ENCODE peak calls at places on chromosomes 7 and 10, in five cellular contexts. One of them, this sample, is unnamed.

GRCh38 chr7:107387573-107388219 is 82.2 kb upstream of the GPR22 start:
- DNase-seq in C1 segment of cervical spinal cord: no peak
- DNase-seq in ureter: no peak
- DNase-seq in heart right ventricle: no peak
- DNase-seq in DMS 273 treated with DMSO at 0.1 percent for 48 hours: no peak
- DNase-seq in this sample: no peak

GRCh38 chr7:79282882-79283602 is 170.4 kb downstream of the MAGI2 start:
- DNase-seq in heart right ventricle: no peak
- DNase-seq in C1 segment of cervical spinal cord: no peak
- DNase-seq in ureter: no peak
- DNase-seq in DMS 273 treated with DMSO at 0.1 percent for 48 hours: peak; percentile 40
- DNase-seq in this sample: no peak

GRCh38 chr7:45700556-45700955 is 126.4 kb downstream of the ADCY1 start:
- DNase-seq in heart right ventricle: no peak
- DNase-seq in C1 segment of cervical spinal cord: no peak
- DNase-seq in DMS 273 treated with DMSO at 0.1 percent for 48 hours: no peak
- DNase-seq in ureter: peak; percentile 38
- DNase-seq in this sample: no peak

GRCh38 chr10:75011221-75011620 is 100.2 kb upstream of the SAMD8 start:
- DNase-seq in heart right ventricle: no peak
- DNase-seq in C1 segment of cervical spinal cord: no peak
- DNase-seq in DMS 273 treated with DMSO at 0.1 percent for 48 hours: no peak
- DNase-seq in ureter: no peak
- DNase-seq in this sample: no peak

GRCh38 chr7:50092579-50093411 is at the start of gene ZPBP:
- DNase-seq in ureter: peak; percentile 49
- DNase-seq in C1 segment of cervical spinal cord: no peak
- DNase-seq in DMS 273 treated with DMSO at 0.1 percent for 48 hours: peak; percentile 26
- DNase-seq in heart right ventricle: peak; percentile 16
- DNase-seq in this sample: no peak

GRCh38 chr10:70510453-70510852 is 31.9 kb downstream of the PALD1 start:
- DNase-seq in heart right ventricle: no peak
- DNase-seq in ureter: no peak
- DNase-seq in C1 segment of cervical spinal cord: no peak
- DNase-seq in DMS 273 treated with DMSO at 0.1 percent for 48 hours: no peak
- DNase-seq in this sample: no peak

GRCh38 chr10:89810908-89811515 is 109.6 kb downstream of the KIF20B start:
- DNase-seq in C1 segment of cervical spinal cord: no peak
- DNase-seq in ureter: no peak
- DNase-seq in DMS 273 treated with DMSO at 0.1 percent for 48 hours: no peak
- DNase-seq in heart right ventricle: no peak
- DNase-seq in this sample: no peak

GRCh38 chr10:123517376-123517775 is 148.8 kb upstream of the GPR26 start:
- DNase-seq in ureter: peak; percentile 18
- DNase-seq in heart right ventricle: no peak
- DNase-seq in DMS 273 treated with DMSO at 0.1 percent for 48 hours: no peak
- DNase-seq in C1 segment of cervical spinal cord: no peak
- DNase-seq in this sample: no peak

This sample was measured in lung.